ENCODE peak calls at places on chromosome 22, in four cellular contexts. R, D, O and Z are unnamed samples.
A peak's percentile ranks its signal among the peaks of the same experiment; 100 is the strongest.

GRCh38 chr22:38788846-38789245 is 5.1 kb downstream of the DNAL4 start:
- DNase-seq in R (no peak), D (no peak), O (no peak), Z (no peak)

GRCh38 chr22:41799486-41800347 is 762 bp upstream of the CCDC134 start:
- DNase-seq in R (peak; percentile 44), D (no peak), O (no peak), Z (peak; percentile 36)

GRCh38 chr22:30591191-30591587 is 521 bp downstream of the PES1 start:
- DNase-seq in R (no peak), D (no peak), O (no peak), Z (no peak)

GRCh38 chr22:17767236-17768065 is 6.8 kb downstream of the BID start:
- DNase-seq in R (no peak), D (peak; percentile 85), O (no peak), Z (no peak)

GRCh38 chr22:39917776-39918493 is 17.1 kb downstream of the GRAP2 start:
- DNase-seq in R (no peak), D (no peak), O (no peak), Z (no peak)

GRCh38 chr22:39309364-39309861 is 10.0 kb downstream of the RPL3 start:
- DNase-seq in R (no peak), D (no peak), O (no peak), Z (no peak)

GRCh38 chr22:21710156-21710555 is 25.4 kb downstream of the YPEL1 start:
- DNase-seq in R (no peak), D (no peak), O (no peak), Z (no peak)

GRCh38 chr22:45284705-45285305 is at the start of gene UPK3A:
- DNase-seq in R (no peak), D (no peak), O (no peak), Z (no peak)

GRCh38 chr22:43792905-43793304 is 19.2 kb downstream of the EFCAB6 start:
- DNase-seq in R (no peak), D (no peak), O (no peak), Z (no peak)

GRCh38 chr22:44827666-44828065 is 75.3 kb downstream of the ARHGAP8 start:
- DNase-seq in R (no peak), D (no peak), O (no peak), Z (no peak)

GRCh38 chr22:32448980-32449379 is 15.3 kb downstream of the BPIFC start:
- DNase-seq in R (no peak), D (no peak), O (no peak), Z (no peak)

GRCh38 chr22:20012741-20013331 is 3.8 kb downstream of the ARVCF start:
- DNase-seq in R (no peak), D (no peak), O (no peak), Z (no peak)

GRCh38 chr22:32354360-32355351 is 3.0 kb upstream of the RFPL3 start:
- DNase-seq in R (peak; percentile 6), D (no peak), O (no peak), Z (no peak)

GRCh38 chr22:41478891-41479521 is 10.1 kb downstream of the ACO2 start:
- DNase-seq in R (no peak), D (peak; percentile 61), O (no peak), Z (no peak)

GRCh38 chr22:31223786-31224191 is 11.7 kb downstream of the LIMK2 start:
- DNase-seq in R (no peak), D (no peak), O (peak; percentile 94), Z (no peak)

GRCh38 chr22:43014062-43014875 is 680 bp downstream of the PACSIN2 start:
- DNase-seq in R (peak; percentile 49), D (no peak), O (peak; percentile 32), Z (peak; percentile 49)

GRCh38 chr22:32545801-32546200 is 71.2 kb downstream of the FBXO7 start:
- DNase-seq in R (no peak), D (no peak), O (peak; percentile 69), Z (no peak)

GRCh38 chr22:48647051-48647450 is 1180.6 kb downstream of the BRD1 start:
- DNase-seq in R (no peak), D (no peak), O (no peak), Z (no peak)

GRCh38 chr22:45296628-45297297 is 12.0 kb downstream of the UPK3A start:
- DNase-seq in R (no peak), D (no peak), O (no peak), Z (no peak)

GRCh38 chr22:47129902-47130301 is 367.5 kb downstream of the TBC1D22A start:
- DNase-seq in R (peak; percentile 76), D (no peak), O (no peak), Z (no peak)
- TF ChIP-seq FOXK2 in R (no peak), D (no peak), O (no peak), Z (no peak)

GRCh38 chr22:22787805-22788459 is 99.7 kb upstream of the IGLL5 start:
- DNase-seq in R (peak; percentile 98), D (no peak), O (peak; percentile 30), Z (peak; percentile 85)
- TF ChIP-seq SP1 in R (no peak), D (no peak), O (no peak), Z (no peak)

DNA sequence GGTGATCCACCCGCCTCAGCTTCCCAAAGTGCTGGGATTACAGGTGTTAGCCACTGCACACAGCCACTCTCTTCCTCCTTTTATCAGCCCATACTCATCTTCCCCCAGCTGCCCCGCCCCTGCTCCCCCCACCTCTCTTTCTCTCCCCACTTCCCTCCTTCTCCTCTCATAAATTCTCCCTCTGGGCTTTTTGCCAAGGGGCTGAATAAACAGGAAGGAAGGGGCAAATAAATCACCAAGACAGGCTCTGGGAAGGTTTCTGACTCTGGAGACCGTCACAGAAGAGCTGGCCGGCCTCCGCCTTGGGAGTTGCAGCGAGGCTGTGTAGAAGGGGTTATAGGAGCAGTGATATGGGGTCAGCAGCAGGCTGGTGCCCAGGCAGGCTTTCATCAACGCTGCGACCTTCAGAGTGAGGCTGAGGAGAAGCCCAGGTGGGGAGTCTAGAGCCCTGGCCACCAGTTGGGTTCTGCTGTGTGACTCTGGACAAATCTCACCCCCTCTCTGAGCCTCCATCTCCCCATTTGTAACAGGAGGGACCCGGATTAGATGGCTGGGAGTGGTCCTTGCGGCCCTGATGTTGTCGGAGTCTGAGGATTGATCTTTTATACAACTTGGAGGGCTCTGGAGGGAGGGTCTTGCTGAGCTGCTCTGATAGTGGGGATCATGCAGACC is 62.6 kb upstream of the RASD2 start:
- DNase-seq in R (peak; percentile 78), D (no peak), O (no peak), Z (peak; percentile 71)
- TF ChIP-seq FOXK2 in R (peak; percentile 54), D (no peak), O (no peak), Z (no peak)

GRCh38 chr22:47565607-47566006 is 803.2 kb downstream of the TBC1D22A start:
- DNase-seq in R (no peak), D (no peak), O (no peak), Z (no peak)

GRCh38 chr22:47563406-47564157 is 801.1 kb downstream of the TBC1D22A start:
- DNase-seq in R (no peak), D (no peak), O (no peak), Z (no peak)

GRCh38 chr22:47561766-47562165 is 799.3 kb downstream of the TBC1D22A start:
- DNase-seq in R (no peak), D (no peak), O (no peak), Z (no peak)

GRCh38 chr22:47564651-47565050 is 802.2 kb downstream of the TBC1D22A start:
- DNase-seq in R (no peak), D (no peak), O (no peak), Z (no peak)

GRCh38 chr22:47564158-47564450 is 801.7 kb downstream of the TBC1D22A start:
- DNase-seq in R (no peak), D (no peak), O (no peak), Z (no peak)
- TF ChIP-seq SP1 in R (no peak), D (no peak), O (no peak), Z (no peak)

GRCh38 chr22:36532466-36532865 is 3.5 kb upstream of the EIF3D start:
- DNase-seq in R (no peak), D (no peak), O (no peak), Z (no peak)

GRCh38 chr22:36522662-36523061 is 6.3 kb downstream of the EIF3D start:
- DNase-seq in R (no peak), D (no peak), O (no peak), Z (no peak)

GRCh38 chr22:36528795-36529718 is at the start of gene EIF3D:
- DNase-seq in R (peak; percentile 98), D (peak; percentile 99), O (peak; percentile 99), Z (peak; percentile 97)

DNA sequence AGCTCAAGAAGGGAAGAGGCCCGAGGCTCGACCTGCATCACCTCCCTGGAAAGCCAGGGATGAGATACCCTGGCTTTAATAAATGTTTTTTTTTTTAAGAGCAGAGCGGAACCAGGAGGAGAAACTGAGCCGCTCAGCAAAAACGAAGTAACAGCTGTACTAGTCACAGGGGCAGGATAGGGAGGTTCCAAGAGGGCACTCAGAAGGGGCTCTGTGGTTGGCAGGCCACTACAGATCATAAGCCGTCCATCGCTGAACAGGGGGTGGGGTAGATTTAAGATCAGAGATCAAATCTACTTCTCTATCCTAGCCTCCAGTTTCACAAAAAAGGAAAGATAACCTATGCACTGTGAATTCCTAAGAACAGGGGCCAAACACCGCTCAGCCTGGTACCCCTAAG is 630 bp downstream of the EIF3D start:
- DNase-seq in R (no peak), D (no peak), O (no peak), Z (no peak)
- TF ChIP-seq FOXK2 in R (no peak), D (no peak), O (no peak), Z (no peak)

GRCh38 chr22:29268511-29269229 is 602 bp downstream of the EWSR1 start:
- DNase-seq in R (peak; percentile 62), D (no peak), O (peak; percentile 41), Z (no peak)
- TF ChIP-seq SP1 in R (no peak), D (no peak), O (no peak), Z (no peak)

GRCh38 chr22:27105142-27106025 is 448.0 kb downstream of the MIAT start:
- DNase-seq in R (no peak), D (no peak), O (no peak), Z (no peak)
- TF ChIP-seq FOXK2 in R (no peak), D (no peak), O (no peak), Z (no peak)

GRCh38 chr22:37254867-37255233 is 10.8 kb upstream of the RAC2 start:
- DNase-seq in R (peak; percentile 47), D (no peak), O (no peak), Z (no peak)
- TF ChIP-seq SP1 in R (no peak), D (no peak), O (no peak), Z (no peak)

GRCh38 chr22:50010676-50011446 is 1.7 kb downstream of the IL17REL start:
- DNase-seq in R (no peak), D (no peak), O (no peak), Z (no peak)
- TF ChIP-seq FOXK2 in R (no peak), D (no peak), O (no peak), Z (no peak)